ENCODE peak calls at places on chromosomes 11 and 22, in ten cellular contexts. T is activated naive CD8-positive, alpha-beta T cell treated with anti-CD3 and anti-CD28 coated beads, Interleukin-2, amount 50 U/mL, for 16 hours; M is EH; L is activated CD4-positive, alpha-beta T cell treated with anti-CD3 and anti-CD28 coated beads for 4 hours; S is activated naive CD4-positive, alpha-beta T cell; X is neural crest cell; Z is iPS-NIHi11; D is heart right ventricle; O is kidney; W is caudate nucleus. A is an unnamed sample.

GRCh38 chr11:85821636-85822035 is 10.7 kb upstream of the SYTL2 start:
- DNase-seq in S (no peak), Z (no peak), D (no peak), W (no peak), X (no peak), O (no peak), T (no peak), M (peak), L (no peak), A (no peak)

GRCh38 chr11:2698386-2699184 is 1.2 kb downstream of the KCNQ1OT1 start:
- DNase-seq in T (no peak), X (no peak), Z (no peak), D (no peak), W (no peak), O (no peak), L (no peak), M (peak), S (no peak), A (no peak)

GRCh38 chr11:9144828-9145227 is 53.4 kb upstream of the SCUBE2 start:
- DNase-seq in M (peak), L (no peak), S (no peak), Z (no peak), W (no peak), X (no peak), D (no peak), O (no peak), T (no peak), A (no peak)

GRCh38 chr11:62472063-62472884 is 53.4 kb downstream of the SCGB1A1 start:
- DNase-seq in M (peak), W (no peak), L (no peak), T (no peak), O (no peak), D (no peak), X (no peak), S (no peak), Z (no peak), A (no peak)

GRCh38 chr11:77525455-77526091 is 51.7 kb upstream of the PAK1 start:
- DNase-seq in X (no peak), Z (no peak), O (no peak), D (no peak), M (no peak), L (no peak), W (peak), S (no peak), T (no peak), A (no peak)

GRCh38 chr11:70250876-70251275 is 19.6 kb upstream of the PPFIA1 start:
- DNase-seq in W (no peak), Z (no peak), S (no peak), L (no peak), D (no peak), O (no peak), X (no peak), T (no peak), M (no peak), A (no peak)

GRCh38 chr22:19164425-19164824 is 14.1 kb downstream of the SLC25A1 start:
- DNase-seq in M (no peak), W (no peak), D (no peak), S (no peak), L (no peak), O (no peak), X (no peak), Z (no peak), T (no peak), A (no peak)

GRCh38 chr11:58726594-58727414 is 4.9 kb downstream of the GLYAT start:
- DNase-seq in L (no peak), T (no peak), W (no peak), X (no peak), D (no peak), O (no peak), S (no peak), Z (no peak), M (no peak), A (no peak)

GRCh38 chr11:6703247-6704063 is 20.3 kb upstream of the MRPL17 start:
- DNase-seq in L (peak), M (peak), O (no peak), T (no peak), W (peak), D (peak), X (peak), S (no peak), Z (peak), A (peak)

GRCh38 chr22:37254206-37254866 is 10.3 kb upstream of the RAC2 start:
- DNase-seq in L (no peak), T (no peak), W (no peak), S (no peak), D (no peak), Z (no peak), X (no peak), M (peak), O (no peak), A (peak)

GRCh38 chr11:23364076-23364475 is 503.8 kb upstream of the CCDC179 start:
- DNase-seq in S (no peak), O (no peak), M (no peak), L (no peak), X (no peak), D (no peak), W (no peak), T (no peak), Z (no peak), A (no peak)

GRCh38 chr11:2518112-2518982 is 73.5 kb downstream of the KCNQ1 start:
- DNase-seq in D (peak), O (peak), X (no peak), L (no peak), S (no peak), T (no peak), Z (no peak), W (no peak), M (no peak), A (peak)

GRCh38 chr11:96097844-96098421 is 174.0 kb upstream of the MTMR2 start:
- DNase-seq in W (no peak), D (no peak), O (no peak), L (no peak), X (no peak), Z (no peak), M (peak), S (no peak), T (no peak), A (no peak)

GRCh38 chr22:37526376-37526775 is 7.2 kb upstream of the CARD10 start:
- DNase-seq in O (peak), Z (no peak), T (no peak), X (no peak), D (no peak), M (peak), W (no peak), L (no peak), S (no peak), A (no peak)

GRCh38 chr22:29625090-29625825 is 21.8 kb downstream of the NF2 start:
- DNase-seq in S (no peak), L (peak), X (peak), D (no peak), Z (peak), M (peak), O (no peak), W (peak), T (no peak), A (no peak)

GRCh38 chr11:113572349-113572748 is 97.2 kb upstream of the DRD2 start:
- DNase-seq in L (no peak), O (no peak), W (no peak), M (peak), S (no peak), X (no peak), D (no peak), Z (no peak), T (no peak), A (no peak)

GRCh38 chr11:102513869-102514268 is 16.7 kb downstream of the MMP7 start:
- DNase-seq in Z (no peak), D (no peak), L (no peak), W (no peak), M (peak), T (no peak), X (no peak), O (no peak), S (no peak), A (peak)

GRCh38 chr22:22772883-22773282 is 114.7 kb upstream of the IGLL5 start:
- DNase-seq in L (no peak), O (no peak), T (no peak), M (no peak), D (no peak), X (no peak), S (no peak), Z (no peak), W (no peak), A (no peak)

GRCh38 chr11:18775492-18776292 is 15.9 kb downstream of the PTPN5 start:
- DNase-seq in S (peak), T (no peak), W (peak), X (peak), M (peak), D (peak), Z (peak), L (peak), O (peak), A (peak)

GRCh38 chr22:27863001-27863400 is 56.1 kb downstream of the PITPNB start:
- DNase-seq in O (no peak), W (no peak), M (no peak), D (no peak), X (no peak), T (no peak), S (no peak), Z (no peak), L (no peak), A (no peak)

GRCh38 chr11:101129203-101129943 is at the start of gene PGR:
- DNase-seq in O (peak), L (no peak), Z (peak), W (no peak), S (no peak), X (peak), M (no peak), T (no peak), D (peak), A (peak)

GRCh38 chr11:65987336-65987735 is 14.6 kb downstream of the EIF1AD start:
- DNase-seq in S (no peak), W (no peak), M (no peak), X (no peak), L (no peak), D (no peak), T (no peak), Z (no peak), O (peak), A (no peak)

GRCh38 chr22:49656291-49656851 is 171.3 kb downstream of the BRD1 start:
- DNase-seq in S (no peak), L (no peak), T (no peak), M (no peak), O (peak), X (no peak), Z (no peak), D (no peak), W (no peak), A (no peak)

GRCh38 chr11:134376150-134376921 is 35.7 kb downstream of the B3GAT1 start:
- DNase-seq in D (no peak), S (no peak), O (peak), L (no peak), W (peak), M (no peak), X (no peak), T (no peak), Z (peak), A (peak)

GRCh38 chr22:31210830-31211503 is 1.1 kb upstream of the LIMK2 start:
- DNase-seq in S (no peak), M (peak), O (no peak), T (no peak), L (peak), W (no peak), Z (no peak), D (no peak), X (no peak), A (no peak)

GRCh38 chr11:43504316-43504950 is 145.7 kb downstream of the TTC17 start:
- DNase-seq in D (no peak), T (no peak), L (no peak), X (peak), S (no peak), O (no peak), W (no peak), M (peak), Z (peak), A (no peak)

GRCh38 chr22:50729391-50730012 is 8.5 kb upstream of the ACR start:
- DNase-seq in T (no peak), O (peak), X (no peak), D (no peak), S (no peak), L (no peak), Z (no peak), M (no peak), W (no peak), A (no peak)

GRCh38 chr22:47448231-47449035 is 686.0 kb downstream of the TBC1D22A start:
- DNase-seq in T (no peak), X (no peak), M (no peak), D (no peak), S (no peak), L (no peak), W (no peak), Z (no peak), O (peak), A (no peak)

GRCh38 chr22:45328822-45329535 is 19.2 kb downstream of the FAM118A start:
- DNase-seq in M (peak), L (no peak), S (no peak), W (no peak), T (no peak), X (no peak), Z (no peak), D (no peak), O (no peak), A (peak)

GRCh38 chr11:125494033-125494364 is 2.1 kb downstream of the FEZ1 start:
- DNase-seq in S (no peak), O (no peak), M (no peak), W (peak), L (no peak), D (no peak), Z (no peak), X (no peak), T (no peak), A (no peak)

GRCh38 chr11:93498099-93499040 is 44.8 kb downstream of the SMCO4 start:
- DNase-seq in Z (peak), M (peak), W (no peak), D (no peak), T (no peak), O (no peak), X (no peak), L (no peak), S (no peak), A (no peak)

GRCh38 chr11:112374486-112375140 is 114.0 kb upstream of the PLET1 start:
- DNase-seq in X (no peak), W (peak), L (no peak), S (no peak), D (no peak), T (no peak), O (no peak), M (no peak), Z (no peak), A (no peak)

A was measured in right lobe of liver.